ENCODE peak calls at places on chromosomes 11 and 22, in eight cellular contexts. T is GM13977, G is fibroblast of villous mesenchyme, M is stomach, K is ovary, B is IMR-90, V is mammary epithelial cell, A is endothelial cell. E is an unnamed sample.
A peak's percentile ranks its signal among the peaks of the same experiment; 100 is the strongest.

GRCh38 chr11:127619946-127620345 is 619.4 kb upstream of the KIRREL3 start:
- DNase-seq in T (no peak), G (no peak), M (no peak), K (no peak), B (no peak), V (no peak), A (no peak), E (no peak)

GRCh38 chr11:132217856-132218255 is 847.4 kb downstream of the NTM start:
- DNase-seq in T (no peak), G (no peak), M (no peak), K (no peak), B (no peak), V (no peak), A (no peak), E (no peak)

GRCh38 chr22:29704528-29705285 is 15.1 kb upstream of the CABP7 start:
- DNase-seq in T (no peak), G (peak; percentile 40), M (peak; percentile 46), K (no peak), B (peak; percentile 76), V (no peak), A (no peak), E (no peak)

GRCh38 chr11:134153147-134153905 is 70.4 kb downstream of the NCAPD3 start:
- DNase-seq in T (no peak), G (no peak), M (no peak), K (peak; percentile 20), B (no peak), V (no peak), A (no peak), E (no peak)

GRCh38 chr22:19708323-19709011 is 5.8 kb upstream of the SEPTIN5 start:
- DNase-seq in T (no peak), G (no peak), M (no peak), K (no peak), B (no peak), V (no peak), A (no peak), E (peak; percentile 19)

GRCh38 chr11:72091292-72091691 is 10.6 kb downstream of the LRRC51 start:
- DNase-seq in T (peak; percentile 73), G (peak; percentile 74), M (peak; percentile 71), K (peak; percentile 64), B (peak; percentile 54), V (peak; percentile 38), A (peak; percentile 84), E (peak; percentile 75)

GRCh38 chr11:19536131-19536530 is 176.5 kb upstream of the NAV2 start:
- DNase-seq in T (no peak), G (no peak), M (no peak), K (no peak), B (no peak), V (no peak), A (no peak), E (no peak)

GRCh38 chr22:46011627-46012181 is 34.7 kb upstream of the WNT7B start:
- DNase-seq in T (no peak), G (no peak), M (no peak), K (peak; percentile 21), B (no peak), V (no peak), A (no peak), E (no peak)

GRCh38 chr11:87851234-87851633 is 324.0 kb downstream of the RAB38 start:
- DNase-seq in T (no peak), G (peak; percentile 53), M (no peak), K (no peak), B (peak; percentile 61), V (peak; percentile 1), A (no peak), E (no peak)

GRCh38 chr11:57500526-57500925 is 15.0 kb downstream of the SLC43A1 start:
- DNase-seq in T (no peak), G (no peak), M (no peak), K (peak; percentile 20), B (no peak), V (no peak), A (no peak), E (no peak)

GRCh38 chr11:132683602-132684001 is 848.7 kb downstream of the OPCML start:
- DNase-seq in T (no peak), G (no peak), M (no peak), K (no peak), B (peak; percentile 14), V (no peak), A (no peak), E (no peak)

GRCh38 chr22:25950101-25950500 is 208.1 kb downstream of the MYO18B start:
- DNase-seq in T (peak; percentile 74), G (no peak), M (no peak), K (no peak), B (no peak), V (no peak), A (no peak), E (peak; percentile 61)

GRCh38 chr11:80943226-80943625 is 1502.4 kb upstream of the TENM4 start:
- DNase-seq in T (no peak), G (no peak), M (no peak), K (no peak), B (no peak), V (no peak), A (no peak), E (no peak)

GRCh38 chr11:78417175-78417887 is at the start of gene GAB2:
- DNase-seq in T (no peak), G (no peak), M (peak; percentile 51), K (no peak), B (no peak), V (no peak), A (peak; percentile 20), E (no peak)

GRCh38 chr11:78414321-78415051 is 3.1 kb downstream of the GAB2 start:
- DNase-seq in T (peak; percentile 25), G (peak; percentile 33), M (no peak), K (no peak), B (peak; percentile 43), V (no peak), A (no peak), E (no peak)

GRCh38 chr11:78417888-78418583 is 416 bp upstream of the GAB2 start:
- DNase-seq in T (peak; percentile 89), G (peak; percentile 79), M (peak; percentile 85), K (peak; percentile 78), B (peak; percentile 69), V (peak; percentile 63), A (peak; percentile 92), E (peak; percentile 88)

GRCh38 chr11:78415338-78415737 is 2.3 kb downstream of the GAB2 start:
- DNase-seq in T (peak; percentile 14), G (no peak), M (no peak), K (no peak), B (no peak), V (no peak), A (no peak), E (no peak)

DNA sequence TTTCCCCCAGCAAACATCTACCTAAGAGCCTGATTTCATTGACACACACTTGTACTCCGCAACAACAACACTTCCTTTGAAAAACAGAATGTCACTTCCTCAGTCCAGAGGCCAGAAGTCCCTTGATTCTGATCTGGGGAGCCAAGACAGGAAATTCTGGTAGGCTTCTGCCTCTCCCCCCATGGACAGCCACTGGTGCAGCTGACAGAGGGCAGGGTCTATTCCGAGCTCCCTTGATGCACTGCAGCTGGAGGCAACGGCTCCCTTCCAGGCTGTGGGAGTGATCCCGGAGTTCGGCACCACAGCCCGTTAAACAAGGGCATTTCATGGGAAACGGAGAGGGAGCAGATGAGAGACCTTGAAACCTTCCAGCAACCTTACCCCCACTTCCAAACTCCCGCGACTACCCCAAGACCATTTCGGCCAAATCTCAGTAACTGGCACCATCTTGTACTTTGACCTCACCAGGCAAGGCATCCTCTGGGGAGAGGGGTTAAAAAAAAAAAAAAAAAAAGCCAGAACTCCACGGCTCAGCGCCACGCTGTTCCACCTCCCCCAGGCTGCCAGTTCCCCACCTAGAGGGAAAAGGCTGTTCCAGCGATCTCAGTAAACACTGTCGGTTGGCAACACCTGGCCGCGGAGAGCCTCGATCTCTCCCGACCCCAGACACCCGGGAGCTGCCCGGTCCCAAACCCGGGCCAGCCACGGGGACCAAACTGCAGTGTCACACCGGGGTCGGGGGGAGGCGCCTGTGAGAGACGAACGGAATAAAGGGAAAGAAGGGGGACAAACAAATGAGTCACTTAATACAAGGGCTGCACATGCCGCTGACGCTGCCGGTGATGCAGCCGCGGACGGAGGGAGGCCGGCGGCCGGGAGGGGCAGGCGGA is 1.1 kb downstream of the GAB2 start:
- DNase-seq in T (peak; percentile 82), G (peak; percentile 93), M (peak; percentile 81), K (peak; percentile 84), B (peak; percentile 87), V (peak; percentile 61), A (peak; percentile 81), E (peak; percentile 82)
- TF ChIP-seq CTCF in T (peak; percentile 76), G (peak; percentile 60), M (peak; percentile 70), K (peak; percentile 43), B (peak; percentile 64), V (no peak), A (peak; percentile 69), E (peak; percentile 73)

GRCh38 chr11:67439321-67440228 is 2.1 kb upstream of the PTPRCAP start:
- DNase-seq in T (no peak), G (no peak), M (peak; percentile 65), K (no peak), B (no peak), V (no peak), A (no peak), E (no peak)
- TF ChIP-seq CTCF in T (peak; percentile 49), G (no peak), M (no peak), K (no peak), B (no peak), V (peak; percentile 27), A (no peak), E (no peak)

DNA sequence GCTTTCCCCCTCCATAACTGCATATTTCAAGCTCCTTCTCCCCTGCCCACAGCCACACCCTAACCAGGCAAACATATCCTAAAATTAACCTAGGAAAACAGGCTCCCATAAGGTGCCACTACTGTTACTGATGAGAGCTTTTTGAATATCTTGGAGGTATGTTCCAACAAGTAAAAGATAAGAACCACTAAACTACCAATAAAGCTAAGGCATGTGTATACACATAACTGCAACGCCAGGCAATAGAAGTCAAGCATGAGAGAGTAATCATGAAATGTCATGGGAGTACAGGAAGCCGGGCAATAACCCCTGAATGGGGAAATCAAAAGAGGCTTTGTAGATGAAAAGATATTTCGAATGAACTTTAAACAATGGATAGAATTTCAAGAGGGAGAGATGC is 9.3 kb downstream of the MMP13 start:
- DNase-seq in T (no peak), G (peak; percentile 33), M (no peak), K (no peak), B (no peak), V (no peak), A (no peak), E (no peak)
- TF ChIP-seq CTCF in T (no peak), G (no peak), M (no peak), K (no peak), B (no peak), V (no peak), A (no peak), E (no peak)

DNA sequence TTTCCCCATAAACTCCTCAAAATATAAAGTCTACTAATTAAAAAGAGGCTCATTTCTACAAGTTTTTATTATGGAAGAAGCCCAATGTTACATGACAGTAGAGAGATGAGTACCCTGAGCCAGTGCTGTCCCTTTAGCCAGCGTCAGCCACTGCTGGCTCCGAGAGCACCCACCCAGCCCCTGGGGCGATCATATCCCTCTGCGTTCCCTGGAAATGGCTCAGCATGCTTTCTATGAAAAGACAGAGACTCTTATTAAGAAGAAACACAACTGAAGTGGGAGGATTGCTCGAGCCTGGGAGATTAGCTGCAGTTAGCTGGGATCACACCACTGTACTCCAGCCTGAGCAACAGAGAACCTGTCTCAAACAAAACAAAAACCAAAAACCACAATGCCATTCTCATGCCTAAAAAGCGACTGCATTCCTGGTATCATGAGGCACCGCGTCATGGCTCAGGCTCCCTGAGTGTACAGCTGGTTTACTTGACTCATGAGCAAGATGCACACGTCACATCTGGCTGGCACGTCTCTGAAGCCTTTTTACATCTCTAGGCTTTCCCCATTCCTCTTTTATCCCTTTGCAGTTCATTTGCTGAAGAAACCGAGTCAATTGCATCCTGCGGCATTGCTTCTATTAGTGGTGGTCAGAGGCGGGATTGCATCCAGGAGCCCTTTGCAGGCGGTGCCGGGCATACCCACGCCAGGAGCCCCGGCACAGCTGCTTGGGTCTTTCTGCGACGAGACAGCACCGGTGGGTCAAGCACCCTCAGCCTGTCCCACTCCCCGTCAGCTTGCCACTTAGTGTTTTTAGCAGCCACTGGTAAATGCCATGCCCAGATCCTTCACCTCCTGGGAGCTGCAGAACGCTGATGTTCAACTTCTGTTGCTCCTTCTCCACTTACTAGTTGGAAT is 119.9 kb downstream of the CTTN start:
- DNase-seq in T (no peak), G (peak; percentile 4), M (no peak), K (no peak), B (peak; percentile 64), V (peak; percentile 95), A (no peak), E (no peak)
- TF ChIP-seq CTCF in T (no peak), G (no peak), M (no peak), K (no peak), B (no peak), V (no peak), A (no peak), E (no peak)

E was measured in GM13976.